ENCODE peak calls at places on chromosomes 11 and 22, in eight cellular contexts. A is right cardiac atrium; B is hepatocyte; I is progenitor cell of endocrine pancreas; N is activated CD8-positive, alpha-beta memory T cell treated with anti-CD3 and anti-CD28 coated beads for 4 hours; U is tibial nerve; X is EH; K is activated T-helper 1 cell treated with anti-CD3 and anti-CD28 coated beads, Interleukin-12 subunit alpha, Interleukin-12 subunit beta, Interleukin-2, Interleukin-4 antibody, amounts not matched to agents 30 ng/mL and 10 ng/mL and 1 ng/mL, durations not matched to agents 14 hours and 24 hours and 36 hours. P is an unnamed sample.

GRCh38 chr11:44577231-44577834 is 11.9 kb downstream of the CD82 start:
- DNase-seq in A (peak; percentile 35), B (no peak), I (no peak), N (no peak), U (no peak), X (no peak), K (no peak), P (no peak)

GRCh38 chr11:120248551-120249278 is 8.8 kb downstream of the POU2F3 start:
- DNase-seq in A (no peak), B (no peak), I (no peak), N (no peak), U (no peak), X (peak; percentile 65), K (peak; percentile 25), P (no peak)

GRCh38 chr11:119366690-119367620 is 14.5 kb downstream of the USP2 start:
- DNase-seq in A (no peak), B (peak; percentile 6), I (no peak), N (no peak), U (no peak), X (no peak), K (no peak), P (no peak)

GRCh38 chr11:73612601-73613137 is 14.8 kb upstream of the FAM168A start:
- DNase-seq in A (no peak), B (no peak), I (no peak), N (no peak), U (no peak), X (no peak), K (no peak), P (no peak)

GRCh38 chr22:24153353-24153752 is 27.9 kb upstream of the SUSD2 start:
- DNase-seq in A (no peak), B (peak; percentile 45), I (no peak), N (no peak), U (no peak), X (peak; percentile 87), K (no peak), P (no peak)

GRCh38 chr22:30294066-30294465 is 4.8 kb upstream of the CASTOR1 start:
- DNase-seq in A (peak; percentile 28), B (no peak), I (no peak), N (no peak), U (no peak), X (no peak), K (no peak), P (no peak)

GRCh38 chr11:107928046-107928766 is at the start of gene RAB39A:
- DNase-seq in A (peak; percentile 94), B (peak; percentile 95), I (peak; percentile 90), N (peak; percentile 47), U (peak; percentile 61), X (peak; percentile 83), K (peak; percentile 71), P (peak; percentile 86)

GRCh38 chr11:72702842-72703241 is 28.6 kb upstream of the PDE2A start:
- DNase-seq in A (no peak), B (no peak), I (no peak), N (no peak), U (no peak), X (no peak), K (no peak), P (no peak)

GRCh38 chr11:10906521-10906920 is 48.7 kb upstream of the ZBED5 start:
- DNase-seq in A (no peak), B (no peak), I (no peak), N (no peak), U (no peak), X (peak; percentile 94), K (no peak), P (no peak)

GRCh38 chr22:48068323-48068722 is 1305.9 kb downstream of the TBC1D22A start:
- DNase-seq in A (no peak), B (no peak), I (no peak), N (no peak), U (no peak), X (no peak), K (no peak), P (no peak)

GRCh38 chr11:49995559-49995958 is 13.2 kb upstream of the OR4C12 start:
- DNase-seq in A (no peak), B (peak; percentile 16), I (no peak), N (no peak), U (no peak), X (peak; percentile 59), K (no peak), P (no peak)

GRCh38 chr11:117390743-117391142 is 63.1 kb downstream of the CEP164 start:
- DNase-seq in A (no peak), B (no peak), I (no peak), N (no peak), U (no peak), X (no peak), K (no peak), P (no peak)

GRCh38 chr11:119356349-119357031 is 10.0 kb upstream of the MFRP start:
- DNase-seq in A (peak; percentile 93), B (peak; percentile 93), I (peak; percentile 58), N (peak; percentile 28), U (peak; percentile 64), X (peak; percentile 76), K (peak; percentile 61), P (peak; percentile 89)

GRCh38 chr11:116862101-116862637 is 24.7 kb upstream of the APOA1 start:
- DNase-seq in A (no peak), B (no peak), I (no peak), N (no peak), U (no peak), X (no peak), K (no peak), P (no peak)

GRCh38 chr22:27786253-27786898 is 15.2 kb downstream of the MN1 start:
- DNase-seq in A (peak; percentile 46), B (no peak), I (no peak), N (no peak), U (no peak), X (no peak), K (no peak), P (no peak)

GRCh38 chr22:40603088-40603605 is 33.4 kb downstream of the MRTFA start:
- DNase-seq in A (no peak), B (peak; percentile 11), I (no peak), N (no peak), U (no peak), X (peak; percentile 83), K (no peak), P (no peak)

GRCh38 chr22:44403930-44404329 is 91.2 kb upstream of the SHISAL1 start:
- DNase-seq in A (peak; percentile 2), B (no peak), I (no peak), N (no peak), U (no peak), X (no peak), K (no peak), P (no peak)

GRCh38 chr11:30567148-30567547 is 19.0 kb downstream of the MPPED2 start:
- DNase-seq in A (no peak), B (no peak), I (no peak), N (no peak), U (no peak), X (no peak), K (no peak), P (no peak)

GRCh38 chr11:131514062-131514461 is 143.6 kb downstream of the NTM start:
- DNase-seq in A (no peak), B (no peak), I (no peak), N (no peak), U (no peak), X (no peak), K (no peak), P (no peak)

GRCh38 chr22:46734830-46735453 is 3.1 kb downstream of the CERK start:
- DNase-seq in A (peak; percentile 69), B (peak; percentile 7), I (no peak), N (peak; percentile 25), U (no peak), X (no peak), K (peak; percentile 28), P (peak; percentile 55)

GRCh38 chr22:48517039-48518030 is 1310.3 kb downstream of the BRD1 start:
- DNase-seq in A (no peak), B (no peak), I (no peak), N (no peak), U (peak; percentile 44), X (no peak), K (no peak), P (no peak)

GRCh38 chr22:43182118-43182517 is 4.8 kb downstream of the TTLL12 start:
- DNase-seq in A (peak; percentile 50), B (no peak), I (no peak), N (no peak), U (no peak), X (no peak), K (no peak), P (no peak)

GRCh38 chr11:124745835-124746620 is 6.0 kb downstream of the VSIG2 start:
- DNase-seq in A (no peak), B (peak; percentile 60), I (no peak), N (no peak), U (no peak), X (no peak), K (no peak), P (no peak)

GRCh38 chr11:67002297-67002913 is 20.5 kb upstream of the SYT12 start:
- DNase-seq in A (no peak), B (no peak), I (no peak), N (no peak), U (no peak), X (no peak), K (no peak), P (no peak)